ENCODE peak calls at places on chromosomes 5 and 9, in four cellular contexts. A, C, W and O are unnamed samples.

GRCh38 chr5:69217154-69217731 is 17.4 kb upstream of the CDK7 start:
- DNase-seq in A (no peak), C (no peak), W (no peak), O (no peak)

GRCh38 chr9:127221695-127222094 is 42.9 kb upstream of the GARNL3 start:
- DNase-seq in A (no peak), C (no peak), W (no peak), O (no peak)

GRCh38 chr9:96460877-96461276 is 10.9 kb downstream of the HABP4 start:
- DNase-seq in A (peak), C (no peak), W (no peak), O (no peak)

GRCh38 chr5:115932991-115933390 is 29.3 kb upstream of the LVRN start:
- DNase-seq in A (no peak), C (peak), W (no peak), O (no peak)

GRCh38 chr5:172903790-172904189 is 55.4 kb upstream of the RPL26L1 start:
- DNase-seq in A (peak), C (peak), W (peak), O (no peak)

GRCh38 chr5:143217065-143217803 is 186.3 kb downstream of the NR3C1 start:
- DNase-seq in A (peak), C (no peak), W (no peak), O (peak)

GRCh38 chr5:64665243-64665642 is 25.1 kb upstream of the SHISAL2B start:
- DNase-seq in A (no peak), C (no peak), W (no peak), O (no peak)

GRCh38 chr5:28014779-28015178 is 976.4 kb upstream of the CDH9 start:
- DNase-seq in A (no peak), C (no peak), W (peak), O (no peak)

GRCh38 chr9:120710110-120710981 is 3.9 kb downstream of the MEGF9 start:
- DNase-seq in A (peak), C (peak), W (peak), O (peak)

GRCh38 chr5:14821721-14822120 is 49.9 kb downstream of the ANKH start:
- DNase-seq in A (no peak), C (no peak), W (no peak), O (no peak)

GRCh38 chr5:1325870-1326546 is 18.9 kb downstream of the CLPTM1L start:
- DNase-seq in A (no peak), C (no peak), W (no peak), O (no peak)

GRCh38 chr5:119483155-119483554 is 30.9 kb downstream of the HSD17B4 start:
- DNase-seq in A (no peak), C (no peak), W (no peak), O (no peak)

GRCh38 chr5:72597456-72597948 is 90.3 kb upstream of the ZNF366 start:
- DNase-seq in A (peak), C (peak), W (no peak), O (no peak)

GRCh38 chr5:83718936-83719495 is 1.6 kb downstream of the HAPLN1 start:
- DNase-seq in A (no peak), C (no peak), W (no peak), O (no peak)

GRCh38 chr5:147188200-147189108 is 46.4 kb upstream of the STK32A start:
- DNase-seq in A (peak), C (peak), W (peak), O (peak)

GRCh38 chr5:34487202-34487879 is 168.8 kb upstream of the RAI14 start:
- DNase-seq in A (peak), C (peak), W (no peak), O (no peak)

GRCh38 chr5:139668064-139668880 is 20.1 kb downstream of the CXXC5 start:
- DNase-seq in A (peak), C (no peak), W (no peak), O (peak)

GRCh38 chr5:137649228-137649890 is 86.5 kb downstream of the KLHL3 start:
- DNase-seq in A (peak), C (peak), W (no peak), O (no peak)

GRCh38 chr9:20985851-20986600 is 45.4 kb downstream of the HACD4 start:
- DNase-seq in A (no peak), C (no peak), W (no peak), O (no peak)

GRCh38 chr5:131206772-131207171 is 36.0 kb downstream of the LYRM7 start:
- DNase-seq in A (no peak), C (no peak), W (no peak), O (no peak)

GRCh38 chr9:85600675-85601263 is 141.0 kb downstream of the AGTPBP1 start:
- DNase-seq in A (no peak), C (no peak), W (no peak), O (no peak)

GRCh38 chr5:115450741-115451140 is 93.8 kb downstream of the FEM1C start:
- DNase-seq in A (peak), C (peak), W (no peak), O (no peak)

GRCh38 chr9:86997158-86997557 is 49.9 kb upstream of the GAS1 start:
- DNase-seq in A (no peak), C (no peak), W (peak), O (peak)

GRCh38 chr5:115843444-115844130 is 1.9 kb downstream of the AP3S1 start:
- DNase-seq in A (no peak), C (no peak), W (no peak), O (no peak)

GRCh38 chr5:64869419-64869818 is 100.7 kb downstream of the CWC27 start:
- DNase-seq in A (peak), C (peak), W (peak), O (peak)

GRCh38 chr9:93930070-93930469 is 25.1 kb downstream of the BARX1 start:
- DNase-seq in A (no peak), C (no peak), W (no peak), O (peak)

GRCh38 chr5:24364711-24365110 is 280.1 kb downstream of the CDH10 start:
- DNase-seq in A (no peak), C (no peak), W (no peak), O (no peak)

GRCh38 chr5:3833566-3833965 is 237.9 kb downstream of the IRX1 start:
- DNase-seq in A (no peak), C (no peak), W (no peak), O (no peak)

GRCh38 chr9:92279302-92279701 is 14.2 kb downstream of the IARS1 start:
- DNase-seq in A (no peak), C (no peak), W (no peak), O (no peak)

GRCh38 chr5:132369471-132370240 is at the start of gene SLC22A5:
- DNase-seq in A (peak), C (peak), W (peak), O (peak)

GRCh38 chr5:122473138-122473843 is 161.3 kb downstream of the SNCAIP start:
- DNase-seq in A (no peak), C (no peak), W (no peak), O (no peak)

GRCh38 chr5:132765311-132766019 is 11.6 kb downstream of the SEPTIN8 start:
- DNase-seq in A (no peak), C (no peak), W (no peak), O (no peak)

GRCh38 chr5:177526791-177527190 is 10.0 kb upstream of the DDX41 start:
- DNase-seq in A (no peak), C (no peak), W (no peak), O (no peak)

GRCh38 chr9:137281345-137282116 is 4.0 kb downstream of the TOR4A start:
- DNase-seq in A (no peak), C (no peak), W (no peak), O (peak)

GRCh38 chr9:137280478-137281344 is 3.2 kb downstream of the TOR4A start:
- DNase-seq in A (peak), C (no peak), W (no peak), O (peak)

GRCh38 chr9:137278913-137279711 is 1.6 kb downstream of the TOR4A start:
- DNase-seq in A (no peak), C (no peak), W (no peak), O (no peak)

GRCh38 chr9:137278061-137278912 is 761 bp downstream of the TOR4A start:
- DNase-seq in A (no peak), C (no peak), W (no peak), O (no peak)

GRCh38 chr9:137279741-137280477 is 2.4 kb downstream of the TOR4A start:
- DNase-seq in A (no peak), C (no peak), W (no peak), O (no peak)
- H3K9ac ChIP-seq in A (no peak), C (no peak), W (no peak), O (no peak)

GRCh38 chr5:55572600-55572999 is 37.8 kb upstream of the PLPP1 start:
- DNase-seq in A (no peak), C (no peak), W (no peak), O (no peak)

GRCh38 chr5:55577353-55578060 is 42.7 kb upstream of the PLPP1 start:
- DNase-seq in A (peak), C (peak), W (no peak), O (no peak)

GRCh38 chr5:55578771-55579170 is 44.0 kb upstream of the PLPP1 start:
- DNase-seq in A (peak), C (peak), W (no peak), O (no peak)

GRCh38 chr5:55572011-55572410 is 37.2 kb upstream of the PLPP1 start:
- DNase-seq in A (no peak), C (no peak), W (no peak), O (no peak)

DNA sequence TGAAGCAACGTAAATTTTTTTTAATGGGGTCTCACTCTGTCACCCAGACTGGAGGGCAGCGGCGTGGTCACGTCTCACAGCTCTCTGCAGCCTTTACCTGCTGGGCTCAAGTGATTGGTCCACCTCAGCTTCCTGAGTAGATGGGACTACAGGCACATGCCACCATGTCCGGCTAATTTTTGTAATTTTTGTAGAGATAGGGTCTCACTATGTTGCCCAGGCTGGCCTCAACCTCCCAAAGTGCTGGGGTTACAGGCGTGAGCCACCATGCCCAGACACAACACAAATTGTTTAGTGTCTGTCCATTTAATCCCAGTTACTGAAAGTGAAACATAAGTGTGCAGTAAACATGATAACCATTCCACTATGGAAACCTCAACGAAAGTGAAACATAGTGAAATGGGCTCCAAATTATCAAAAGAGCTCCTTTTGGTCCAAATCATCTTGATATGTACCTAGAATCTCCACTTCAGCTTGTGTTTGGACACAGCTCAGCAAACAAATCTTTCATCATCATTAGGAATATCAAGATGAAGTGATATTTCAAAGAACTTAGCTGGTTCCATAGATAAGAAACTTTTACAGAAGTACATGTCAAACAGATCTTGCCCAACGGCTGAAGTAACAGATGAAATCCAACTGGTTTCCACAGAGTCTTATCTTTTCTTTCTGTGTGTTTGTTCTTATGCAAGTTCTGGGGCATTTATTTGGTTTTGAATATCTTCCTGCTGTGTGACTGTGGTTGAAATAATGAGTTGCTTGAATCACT is 41.2 kb upstream of the PLPP1 start:
- DNase-seq in A (peak), C (peak), W (no peak), O (no peak)
- H3K9ac ChIP-seq in A (no peak), C (no peak), W (no peak), O (no peak)

DNA sequence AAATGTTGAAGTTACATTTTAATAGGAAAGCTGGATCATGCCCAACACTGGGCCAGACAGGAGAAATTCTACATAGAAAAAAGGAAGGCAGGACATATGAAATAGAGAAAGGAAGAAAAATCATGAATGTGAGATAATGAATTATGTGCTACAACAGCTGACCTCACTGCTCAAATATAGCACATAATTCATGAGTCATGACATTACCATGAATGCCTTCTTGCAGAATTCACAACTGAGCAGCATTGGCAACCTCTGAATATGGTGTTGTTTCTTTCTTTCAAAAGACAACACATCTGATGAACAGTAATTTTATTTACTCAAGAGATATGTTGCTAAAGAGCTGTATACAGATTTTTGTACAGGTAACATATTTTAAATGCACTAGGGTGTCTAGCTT is 34.4 kb downstream of the APBA1 start:
- DNase-seq in A (peak), C (peak), W (no peak), O (no peak)
- H3K9ac ChIP-seq in A (no peak), C (peak), W (no peak), O (no peak)

GRCh38 chr9:114288233-114289051 is 34.5 kb upstream of the ORM1 start:
- DNase-seq in A (no peak), C (peak), W (no peak), O (peak)
- H3K9ac ChIP-seq in A (no peak), C (peak), W (no peak), O (no peak)